ENCODE peak calls at places on chromosomes 11 and 22, in eight cellular contexts. E, I, W, H, G, B, M and Q are unnamed samples.

GRCh38 chr11:123219066-123219697 is 24.1 kb upstream of the CLMP start:
- DNase-seq in H (peak), E (no peak), W (no peak), I (no peak), G (no peak), B (no peak), M (no peak), Q (no peak)

GRCh38 chr11:6992457-6993431 is 27.4 kb downstream of the ZNF214 start:
- DNase-seq in H (peak), W (no peak), M (no peak), I (no peak), E (no peak), B (no peak), G (no peak), Q (peak)

GRCh38 chr11:112173152-112173551 is 2.2 kb upstream of the BCO2 start:
- DNase-seq in I (no peak), H (no peak), E (no peak), B (no peak), G (no peak), W (no peak), M (no peak), Q (no peak)

GRCh38 chr11:102763440-102763839 is 17.0 kb downstream of the MMP10 start:
- DNase-seq in E (no peak), W (no peak), B (no peak), G (no peak), H (no peak), M (no peak), I (peak), Q (no peak)

GRCh38 chr22:31039393-31039792 is 41.7 kb upstream of the SMTN start:
- DNase-seq in G (no peak), B (no peak), W (no peak), I (no peak), E (no peak), H (peak), M (no peak), Q (peak)

GRCh38 chr11:123245567-123245966 is 50.5 kb upstream of the CLMP start:
- DNase-seq in W (no peak), H (no peak), I (no peak), G (no peak), M (no peak), E (no peak), B (no peak), Q (no peak)

GRCh38 chr11:12169822-12170221 is 59.4 kb downstream of the MICAL2 start:
- DNase-seq in B (no peak), H (no peak), G (no peak), I (no peak), W (no peak), M (no peak), E (peak), Q (no peak)

GRCh38 chr11:46293616-46294015 is 16.2 kb downstream of the CREB3L1 start:
- DNase-seq in M (no peak), G (no peak), B (no peak), H (peak), I (no peak), W (peak), E (no peak), Q (no peak)

GRCh38 chr11:103618532-103618931 is 417.9 kb upstream of the DDI1 start:
- DNase-seq in M (no peak), G (no peak), E (no peak), H (peak), I (no peak), B (no peak), W (peak), Q (peak)

GRCh38 chr11:101706541-101706940 is 122.7 kb upstream of the TRPC6 start:
- DNase-seq in B (no peak), G (no peak), M (no peak), W (peak), H (peak), E (no peak), I (no peak), Q (peak)

GRCh38 chr11:65275906-65276305 is 14.1 kb downstream of the POLA2 start:
- DNase-seq in I (peak), E (no peak), W (no peak), G (no peak), M (no peak), H (no peak), B (no peak), Q (no peak)

GRCh38 chr22:36977401-36977861 is 41.8 kb downstream of the TST start:
- DNase-seq in H (peak), M (peak), I (peak), E (no peak), B (peak), W (peak), G (peak), Q (no peak)

GRCh38 chr22:33932997-33933396 is 12.7 kb upstream of the LARGE1 start:
- DNase-seq in W (no peak), B (no peak), E (no peak), M (no peak), G (no peak), I (no peak), H (no peak), Q (no peak)

GRCh38 chr11:43691806-43692205 is 11.3 kb downstream of the HSD17B12 start:
- DNase-seq in M (no peak), W (no peak), B (no peak), E (no peak), G (no peak), H (no peak), I (no peak), Q (no peak)